ENCODE peak calls at places on chromosomes 12 and 14, in six cellular contexts. One of them, this sample, is unnamed.

GRCh38 chr12:110575326-110575725 is 7.8 kb downstream of the PPTC7 start:
- DNase-seq in fibroblast of mammary gland: peak
- DNase-seq in PC-3: no peak
- DNase-seq in nephron progenitor cell: no peak
- DNase-seq in astrocyte of the cerebellum: no peak
- DNase-seq in GM23338: no peak
- DNase-seq in this sample: no peak

GRCh38 chr14:34113051-34113511 is 162.2 kb upstream of the EGLN3 start:
- DNase-seq in fibroblast of mammary gland: peak
- DNase-seq in PC-3: peak
- DNase-seq in nephron progenitor cell: no peak
- DNase-seq in astrocyte of the cerebellum: peak
- DNase-seq in GM23338: no peak
- DNase-seq in this sample: no peak

GRCh38 chr12:4214912-4215861 is 58.4 kb upstream of the CCND2 start:
- DNase-seq in fibroblast of mammary gland: no peak
- DNase-seq in PC-3: no peak
- DNase-seq in nephron progenitor cell: no peak
- DNase-seq in astrocyte of the cerebellum: no peak
- DNase-seq in GM23338: no peak
- DNase-seq in this sample: peak

GRCh38 chr12:96190403-96191170 is 3.6 kb upstream of the ELK3 start:
- DNase-seq in fibroblast of mammary gland: peak
- DNase-seq in PC-3: peak
- DNase-seq in nephron progenitor cell: peak
- DNase-seq in astrocyte of the cerebellum: no peak
- DNase-seq in GM23338: no peak
- DNase-seq in this sample: no peak

GRCh38 chr12:91991397-91992187 is 154.1 kb downstream of the BTG1 start:
- DNase-seq in fibroblast of mammary gland: peak
- DNase-seq in PC-3: peak
- DNase-seq in nephron progenitor cell: no peak
- DNase-seq in astrocyte of the cerebellum: no peak
- DNase-seq in GM23338: no peak
- DNase-seq in this sample: no peak

GRCh38 chr12:42104087-42104486 is 40.6 kb downstream of the GXYLT1 start:
- DNase-seq in fibroblast of mammary gland: no peak
- DNase-seq in PC-3: no peak
- DNase-seq in nephron progenitor cell: no peak
- DNase-seq in astrocyte of the cerebellum: no peak
- DNase-seq in GM23338: no peak
- DNase-seq in this sample: no peak

GRCh38 chr12:26271024-26271423 is 75.7 kb downstream of the SSPN start:
- DNase-seq in fibroblast of mammary gland: peak
- DNase-seq in PC-3: no peak
- DNase-seq in nephron progenitor cell: no peak
- DNase-seq in astrocyte of the cerebellum: no peak
- DNase-seq in GM23338: no peak
- DNase-seq in this sample: no peak

GRCh38 chr12:49895773-49896172 is 7.9 kb downstream of the FAIM2 start:
- DNase-seq in fibroblast of mammary gland: no peak
- DNase-seq in PC-3: no peak
- DNase-seq in nephron progenitor cell: no peak
- DNase-seq in astrocyte of the cerebellum: no peak
- DNase-seq in GM23338: peak
- DNase-seq in this sample: no peak

GRCh38 chr12:32690927-32691326 is 11.8 kb downstream of the DNM1L start:
- DNase-seq in fibroblast of mammary gland: no peak
- DNase-seq in PC-3: no peak
- DNase-seq in nephron progenitor cell: no peak
- DNase-seq in astrocyte of the cerebellum: no peak
- DNase-seq in GM23338: no peak
- DNase-seq in this sample: no peak

GRCh38 chr12:124231980-124232653 is 62.8 kb upstream of the RFLNA start:
- DNase-seq in fibroblast of mammary gland: no peak
- DNase-seq in PC-3: no peak
- DNase-seq in nephron progenitor cell: no peak
- DNase-seq in astrocyte of the cerebellum: no peak
- DNase-seq in GM23338: no peak
- DNase-seq in this sample: no peak

DNA sequence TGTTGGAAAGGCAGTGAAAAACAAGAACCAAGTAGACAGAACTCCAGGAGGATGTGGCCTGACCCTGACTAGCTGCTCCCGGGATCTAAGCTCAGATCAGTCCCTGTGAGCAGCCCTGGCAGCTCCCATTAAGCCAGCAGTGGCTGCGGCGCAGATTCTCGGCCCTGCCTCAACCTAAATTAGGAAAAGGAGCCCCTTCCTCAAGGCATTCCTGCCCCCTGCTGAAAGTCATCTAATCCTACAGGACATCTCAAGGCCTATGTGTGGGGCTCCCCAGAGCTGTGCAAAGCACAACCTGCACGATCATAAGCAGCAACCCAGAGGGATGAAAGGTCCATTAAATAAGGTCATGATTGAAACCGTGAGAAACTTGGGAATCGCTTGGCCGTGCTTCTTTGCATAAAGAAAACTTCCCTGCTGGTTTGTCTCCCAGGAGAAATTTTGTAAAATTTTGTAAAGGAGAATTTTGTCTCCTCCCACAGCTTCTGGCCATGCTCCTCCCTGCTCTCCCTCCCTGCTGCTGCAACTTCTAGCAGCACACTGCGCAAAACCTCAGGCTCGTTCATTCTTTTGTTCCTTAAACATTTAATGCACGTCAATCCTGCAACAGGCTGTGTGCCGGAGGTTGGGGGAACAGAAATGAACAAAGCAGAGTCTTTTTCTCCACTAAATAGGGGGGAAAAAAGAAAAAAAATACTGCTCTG is 96.6 kb upstream of the SLC35F4 start:
- DNase-seq in fibroblast of mammary gland: no peak
- DNase-seq in PC-3: no peak
- DNase-seq in nephron progenitor cell: peak
- DNase-seq in astrocyte of the cerebellum: no peak
- DNase-seq in GM23338: peak
- DNase-seq in this sample: no peak
- TF ChIP-seq CTCF in fibroblast of mammary gland: no peak
- TF ChIP-seq CTCF in PC-3: peak
- TF ChIP-seq CTCF in nephron progenitor cell: peak
- TF ChIP-seq CTCF in astrocyte of the cerebellum: no peak
- TF ChIP-seq CTCF in GM23338: peak
- TF ChIP-seq CTCF in this sample: peak

GRCh38 chr12:97960225-97960624 is 497.6 kb downstream of the RMST start:
- DNase-seq in fibroblast of mammary gland: no peak
- DNase-seq in PC-3: no peak
- DNase-seq in nephron progenitor cell: no peak
- DNase-seq in astrocyte of the cerebellum: no peak
- DNase-seq in GM23338: peak
- DNase-seq in this sample: no peak
- TF ChIP-seq CTCF in fibroblast of mammary gland: no peak
- TF ChIP-seq CTCF in PC-3: no peak
- TF ChIP-seq CTCF in nephron progenitor cell: no peak
- TF ChIP-seq CTCF in astrocyte of the cerebellum: no peak
- TF ChIP-seq CTCF in GM23338: peak
- TF ChIP-seq CTCF in this sample: no peak

GRCh38 chr12:20716985-20717384 is 21.9 kb downstream of the SLCO1C1 start:
- DNase-seq in fibroblast of mammary gland: no peak
- DNase-seq in PC-3: no peak
- DNase-seq in nephron progenitor cell: no peak
- DNase-seq in astrocyte of the cerebellum: no peak
- DNase-seq in GM23338: no peak
- DNase-seq in this sample: no peak

GRCh38 chr12:20718294-20718693 is 23.2 kb downstream of the SLCO1C1 start:
- DNase-seq in fibroblast of mammary gland: no peak
- DNase-seq in PC-3: no peak
- DNase-seq in nephron progenitor cell: no peak
- DNase-seq in astrocyte of the cerebellum: no peak
- DNase-seq in GM23338: no peak
- DNase-seq in this sample: no peak

GRCh38 chr12:20711846-20712245 is 16.7 kb downstream of the SLCO1C1 start:
- DNase-seq in fibroblast of mammary gland: no peak
- DNase-seq in PC-3: no peak
- DNase-seq in nephron progenitor cell: no peak
- DNase-seq in astrocyte of the cerebellum: no peak
- DNase-seq in GM23338: no peak
- DNase-seq in this sample: no peak

GRCh38 chr12:20716037-20716436 is 20.9 kb downstream of the SLCO1C1 start:
- DNase-seq in fibroblast of mammary gland: no peak
- DNase-seq in PC-3: peak
- DNase-seq in nephron progenitor cell: no peak
- DNase-seq in astrocyte of the cerebellum: no peak
- DNase-seq in GM23338: peak
- DNase-seq in this sample: no peak
- TF ChIP-seq CTCF in fibroblast of mammary gland: no peak
- TF ChIP-seq CTCF in PC-3: peak
- TF ChIP-seq CTCF in nephron progenitor cell: no peak
- TF ChIP-seq CTCF in astrocyte of the cerebellum: no peak
- TF ChIP-seq CTCF in GM23338: peak
- TF ChIP-seq CTCF in this sample: no peak

GRCh38 chr12:57754411-57755193 is at the start of gene MARCHF9:
- DNase-seq in fibroblast of mammary gland: no peak
- DNase-seq in PC-3: peak
- DNase-seq in nephron progenitor cell: peak
- DNase-seq in astrocyte of the cerebellum: no peak
- DNase-seq in GM23338: peak
- DNase-seq in this sample: no peak

GRCh38 chr12:57755194-57755453 is 221 bp downstream of the MARCHF9 start:
- DNase-seq in fibroblast of mammary gland: no peak
- DNase-seq in PC-3: no peak
- DNase-seq in nephron progenitor cell: no peak
- DNase-seq in astrocyte of the cerebellum: no peak
- DNase-seq in GM23338: no peak
- DNase-seq in this sample: no peak

GRCh38 chr12:57757771-57758170 is 2.9 kb downstream of the MARCHF9 start:
- DNase-seq in fibroblast of mammary gland: no peak
- DNase-seq in PC-3: no peak
- DNase-seq in nephron progenitor cell: no peak
- DNase-seq in astrocyte of the cerebellum: no peak
- DNase-seq in GM23338: no peak
- DNase-seq in this sample: no peak

GRCh38 chr12:57755454-57756372 is 810 bp downstream of the MARCHF9 start:
- DNase-seq in fibroblast of mammary gland: no peak
- DNase-seq in PC-3: peak
- DNase-seq in nephron progenitor cell: peak
- DNase-seq in astrocyte of the cerebellum: no peak
- DNase-seq in GM23338: peak
- DNase-seq in this sample: no peak

GRCh38 chr12:57756406-57757341 is 1.8 kb downstream of the MARCHF9 start:
- DNase-seq in fibroblast of mammary gland: no peak
- DNase-seq in PC-3: no peak
- DNase-seq in nephron progenitor cell: peak
- DNase-seq in astrocyte of the cerebellum: no peak
- DNase-seq in GM23338: peak
- DNase-seq in this sample: no peak
- TF ChIP-seq CTCF in fibroblast of mammary gland: peak
- TF ChIP-seq CTCF in PC-3: peak
- TF ChIP-seq CTCF in nephron progenitor cell: peak
- TF ChIP-seq CTCF in astrocyte of the cerebellum: peak
- TF ChIP-seq CTCF in GM23338: peak
- TF ChIP-seq CTCF in this sample: peak

GRCh38 chr12:15910864-15911696 is at the start of gene DERA:
- DNase-seq in fibroblast of mammary gland: peak
- DNase-seq in PC-3: peak
- DNase-seq in nephron progenitor cell: peak
- DNase-seq in astrocyte of the cerebellum: peak
- DNase-seq in GM23338: peak
- DNase-seq in this sample: peak
- TF ChIP-seq CTCF in fibroblast of mammary gland: no peak
- TF ChIP-seq CTCF in PC-3: no peak
- TF ChIP-seq CTCF in nephron progenitor cell: no peak
- TF ChIP-seq CTCF in astrocyte of the cerebellum: no peak
- TF ChIP-seq CTCF in GM23338: no peak
- TF ChIP-seq CTCF in this sample: no peak

GRCh38 chr14:22305563-22306127 is 283.4 kb downstream of the DAD1 start:
- DNase-seq in fibroblast of mammary gland: no peak
- DNase-seq in PC-3: no peak
- DNase-seq in nephron progenitor cell: no peak
- DNase-seq in astrocyte of the cerebellum: no peak
- DNase-seq in GM23338: no peak
- DNase-seq in this sample: no peak

GRCh38 chr14:22304324-22304723 is 284.7 kb downstream of the DAD1 start:
- DNase-seq in fibroblast of mammary gland: no peak
- DNase-seq in PC-3: no peak
- DNase-seq in nephron progenitor cell: peak
- DNase-seq in astrocyte of the cerebellum: no peak
- DNase-seq in GM23338: no peak
- DNase-seq in this sample: no peak

GRCh38 chr14:22300646-22301045 is 288.4 kb downstream of the DAD1 start:
- DNase-seq in fibroblast of mammary gland: no peak
- DNase-seq in PC-3: no peak
- DNase-seq in nephron progenitor cell: no peak
- DNase-seq in astrocyte of the cerebellum: no peak
- DNase-seq in GM23338: no peak
- DNase-seq in this sample: no peak

GRCh38 chr14:22303589-22304195 is 285.3 kb downstream of the DAD1 start:
- DNase-seq in fibroblast of mammary gland: peak
- DNase-seq in PC-3: peak
- DNase-seq in nephron progenitor cell: no peak
- DNase-seq in astrocyte of the cerebellum: peak
- DNase-seq in GM23338: peak
- DNase-seq in this sample: no peak
- TF ChIP-seq CTCF in fibroblast of mammary gland: peak
- TF ChIP-seq CTCF in PC-3: peak
- TF ChIP-seq CTCF in nephron progenitor cell: peak
- TF ChIP-seq CTCF in astrocyte of the cerebellum: peak
- TF ChIP-seq CTCF in GM23338: peak
- TF ChIP-seq CTCF in this sample: peak

DNA sequence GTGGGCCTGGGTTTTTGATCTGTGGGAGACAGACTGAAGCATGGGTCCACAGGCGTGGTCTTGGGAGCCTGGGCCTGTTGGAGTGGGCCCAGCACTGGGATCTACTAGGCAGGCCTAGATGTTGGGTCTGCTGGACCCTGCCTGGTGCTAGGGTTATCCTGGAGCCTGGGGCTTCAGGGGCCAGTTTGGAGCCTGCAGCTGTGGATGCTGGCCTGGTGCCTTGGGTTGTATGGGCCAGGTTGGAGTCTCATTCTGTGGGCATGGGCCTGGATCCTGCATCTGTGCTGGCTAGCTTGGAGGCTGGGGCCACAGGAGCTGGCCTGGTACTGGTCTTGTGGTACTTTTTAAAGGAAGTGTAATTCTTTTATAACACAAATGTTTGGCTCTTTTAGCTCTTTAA is 68.0 kb downstream of the GPHN start:
- DNase-seq in fibroblast of mammary gland: no peak
- DNase-seq in PC-3: no peak
- DNase-seq in nephron progenitor cell: no peak
- DNase-seq in astrocyte of the cerebellum: no peak
- DNase-seq in GM23338: no peak
- DNase-seq in this sample: no peak
- TF ChIP-seq CTCF in fibroblast of mammary gland: no peak
- TF ChIP-seq CTCF in PC-3: no peak
- TF ChIP-seq CTCF in nephron progenitor cell: no peak
- TF ChIP-seq CTCF in astrocyte of the cerebellum: no peak
- TF ChIP-seq CTCF in GM23338: no peak
- TF ChIP-seq CTCF in this sample: no peak

DNA sequence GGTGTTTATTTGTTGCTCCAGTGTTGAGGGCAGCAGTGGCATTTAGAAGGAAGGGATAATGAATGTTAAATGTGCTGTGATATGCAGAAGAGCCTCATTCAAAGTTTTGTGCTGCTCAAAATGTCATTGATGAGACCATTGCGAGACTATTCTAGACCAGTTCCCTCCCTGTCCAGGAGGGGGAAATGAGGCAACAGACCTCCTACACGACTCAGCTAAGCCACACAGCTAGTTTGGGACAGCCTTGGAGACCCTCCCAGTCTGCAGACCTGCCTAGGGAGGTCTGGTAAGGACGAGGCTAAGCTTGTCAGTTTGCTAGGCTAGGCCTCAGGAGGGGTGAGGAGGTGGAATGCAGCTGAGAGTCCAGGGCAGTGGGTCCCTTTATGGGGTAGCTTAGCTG is 116.0 kb downstream of the NRXN3 start:
- DNase-seq in fibroblast of mammary gland: no peak
- DNase-seq in PC-3: no peak
- DNase-seq in nephron progenitor cell: no peak
- DNase-seq in astrocyte of the cerebellum: no peak
- DNase-seq in GM23338: peak
- DNase-seq in this sample: no peak
- TF ChIP-seq CTCF in fibroblast of mammary gland: no peak
- TF ChIP-seq CTCF in PC-3: no peak
- TF ChIP-seq CTCF in nephron progenitor cell: no peak
- TF ChIP-seq CTCF in astrocyte of the cerebellum: no peak
- TF ChIP-seq CTCF in GM23338: no peak
- TF ChIP-seq CTCF in this sample: no peak

This sample was measured in type B pancreatic cell.